ENCODE peak calls at places on chromosomes 12 and 14, in ten cellular contexts. One of them, this sample, is unnamed.

GRCh38 chr12:46523863-46524770 is 151.5 kb upstream of the SLC38A2 start:
- DNase-seq in WTC11: no peak
- DNase-seq in fibroblast of lung: peak
- DNase-seq in iris pigment epithelial cell: peak
- DNase-seq in SW 1271: no peak
- DNase-seq in uterus: peak
- DNase-seq in AG04449: peak
- DNase-seq in colonic mucosa: no peak
- DNase-seq in GM13977: no peak
- DNase-seq in NCI-H2029 treated with DMSO at 0.1 percent for 48 hours: no peak
- DNase-seq in this sample: peak

GRCh38 chr12:78628701-78629100 is 235.9 kb upstream of the SYT1 start:
- DNase-seq in WTC11: no peak
- DNase-seq in fibroblast of lung: no peak
- DNase-seq in iris pigment epithelial cell: no peak
- DNase-seq in SW 1271: no peak
- DNase-seq in uterus: no peak
- DNase-seq in AG04449: no peak
- DNase-seq in colonic mucosa: no peak
- DNase-seq in GM13977: no peak
- DNase-seq in NCI-H2029 treated with DMSO at 0.1 percent for 48 hours: no peak
- DNase-seq in this sample: no peak

GRCh38 chr14:85195872-85196477 is 334.0 kb upstream of the FLRT2 start:
- DNase-seq in WTC11: no peak
- DNase-seq in fibroblast of lung: peak
- DNase-seq in iris pigment epithelial cell: no peak
- DNase-seq in SW 1271: no peak
- DNase-seq in uterus: no peak
- DNase-seq in AG04449: no peak
- DNase-seq in colonic mucosa: no peak
- DNase-seq in GM13977: no peak
- DNase-seq in NCI-H2029 treated with DMSO at 0.1 percent for 48 hours: no peak
- DNase-seq in this sample: no peak

GRCh38 chr12:124583854-124584253 is 16.4 kb upstream of the NCOR2 start:
- DNase-seq in WTC11: no peak
- DNase-seq in fibroblast of lung: no peak
- DNase-seq in iris pigment epithelial cell: no peak
- DNase-seq in SW 1271: no peak
- DNase-seq in uterus: no peak
- DNase-seq in AG04449: no peak
- DNase-seq in colonic mucosa: no peak
- DNase-seq in GM13977: no peak
- DNase-seq in NCI-H2029 treated with DMSO at 0.1 percent for 48 hours: no peak
- DNase-seq in this sample: no peak

GRCh38 chr12:105740970-105741725 is 397.6 kb downstream of the NUAK1 start:
- DNase-seq in WTC11: no peak
- DNase-seq in fibroblast of lung: peak
- DNase-seq in iris pigment epithelial cell: no peak
- DNase-seq in SW 1271: no peak
- DNase-seq in uterus: peak
- DNase-seq in AG04449: no peak
- DNase-seq in colonic mucosa: no peak
- DNase-seq in GM13977: no peak
- DNase-seq in NCI-H2029 treated with DMSO at 0.1 percent for 48 hours: peak
- DNase-seq in this sample: peak

GRCh38 chr12:118748478-118749380 is 232.6 kb upstream of the SRRM4 start:
- DNase-seq in WTC11: no peak
- DNase-seq in fibroblast of lung: no peak
- DNase-seq in iris pigment epithelial cell: no peak
- DNase-seq in SW 1271: no peak
- DNase-seq in uterus: no peak
- DNase-seq in AG04449: no peak
- DNase-seq in colonic mucosa: no peak
- DNase-seq in GM13977: no peak
- DNase-seq in NCI-H2029 treated with DMSO at 0.1 percent for 48 hours: no peak
- DNase-seq in this sample: no peak

GRCh38 chr14:62532186-62532585 is 513.1 kb downstream of the KCNH5 start:
- DNase-seq in WTC11: no peak
- DNase-seq in fibroblast of lung: no peak
- DNase-seq in iris pigment epithelial cell: peak
- DNase-seq in SW 1271: no peak
- DNase-seq in uterus: no peak
- DNase-seq in AG04449: no peak
- DNase-seq in colonic mucosa: no peak
- DNase-seq in GM13977: no peak
- DNase-seq in NCI-H2029 treated with DMSO at 0.1 percent for 48 hours: no peak
- DNase-seq in this sample: no peak

GRCh38 chr12:92434607-92435025 is 268.2 kb upstream of the PLEKHG7 start:
- DNase-seq in WTC11: no peak
- DNase-seq in fibroblast of lung: no peak
- DNase-seq in iris pigment epithelial cell: no peak
- DNase-seq in SW 1271: no peak
- DNase-seq in uterus: no peak
- DNase-seq in AG04449: no peak
- DNase-seq in colonic mucosa: no peak
- DNase-seq in GM13977: no peak
- DNase-seq in NCI-H2029 treated with DMSO at 0.1 percent for 48 hours: no peak
- DNase-seq in this sample: no peak

GRCh38 chr12:132986885-132987225 is 688 bp downstream of the ZNF26 start:
- DNase-seq in WTC11: no peak
- DNase-seq in fibroblast of lung: no peak
- DNase-seq in iris pigment epithelial cell: peak
- DNase-seq in SW 1271: no peak
- DNase-seq in uterus: no peak
- DNase-seq in AG04449: no peak
- DNase-seq in colonic mucosa: no peak
- DNase-seq in GM13977: no peak
- DNase-seq in NCI-H2029 treated with DMSO at 0.1 percent for 48 hours: no peak
- DNase-seq in this sample: no peak

GRCh38 chr12:94353130-94353529 is 106.5 kb downstream of the CEP83 start:
- DNase-seq in WTC11: no peak
- DNase-seq in fibroblast of lung: no peak
- DNase-seq in iris pigment epithelial cell: no peak
- DNase-seq in SW 1271: no peak
- DNase-seq in uterus: no peak
- DNase-seq in AG04449: no peak
- DNase-seq in colonic mucosa: no peak
- DNase-seq in GM13977: no peak
- DNase-seq in NCI-H2029 treated with DMSO at 0.1 percent for 48 hours: no peak
- DNase-seq in this sample: no peak

GRCh38 chr12:12804432-12804886 is 8.7 kb upstream of the DDX47 start:
- DNase-seq in WTC11: no peak
- DNase-seq in fibroblast of lung: peak
- DNase-seq in iris pigment epithelial cell: peak
- DNase-seq in SW 1271: peak
- DNase-seq in uterus: no peak
- DNase-seq in AG04449: peak
- DNase-seq in colonic mucosa: no peak
- DNase-seq in GM13977: no peak
- DNase-seq in NCI-H2029 treated with DMSO at 0.1 percent for 48 hours: no peak
- DNase-seq in this sample: no peak

GRCh38 chr12:65133879-65134278 is 12.8 kb upstream of the WIF1 start:
- DNase-seq in WTC11: no peak
- DNase-seq in fibroblast of lung: no peak
- DNase-seq in iris pigment epithelial cell: no peak
- DNase-seq in SW 1271: no peak
- DNase-seq in uterus: no peak
- DNase-seq in AG04449: no peak
- DNase-seq in colonic mucosa: no peak
- DNase-seq in GM13977: no peak
- DNase-seq in NCI-H2029 treated with DMSO at 0.1 percent for 48 hours: no peak
- DNase-seq in this sample: no peak

GRCh38 chr14:30710870-30711269 is 88.8 kb downstream of the SCFD1 start:
- DNase-seq in WTC11: no peak
- DNase-seq in fibroblast of lung: no peak
- DNase-seq in iris pigment epithelial cell: peak
- DNase-seq in SW 1271: no peak
- DNase-seq in uterus: no peak
- DNase-seq in AG04449: peak
- DNase-seq in colonic mucosa: no peak
- DNase-seq in GM13977: no peak
- DNase-seq in NCI-H2029 treated with DMSO at 0.1 percent for 48 hours: no peak
- DNase-seq in this sample: no peak

GRCh38 chr12:112978163-112979081 is at the start of gene OAS2:
- DNase-seq in WTC11: no peak
- DNase-seq in fibroblast of lung: peak
- DNase-seq in iris pigment epithelial cell: peak
- DNase-seq in SW 1271: no peak
- DNase-seq in uterus: peak
- DNase-seq in AG04449: peak
- DNase-seq in colonic mucosa: peak
- DNase-seq in GM13977: peak
- DNase-seq in NCI-H2029 treated with DMSO at 0.1 percent for 48 hours: no peak
- DNase-seq in this sample: peak

GRCh38 chr12:89873745-89874144 is 165.1 kb upstream of the ATP2B1 start:
- DNase-seq in WTC11: no peak
- DNase-seq in fibroblast of lung: peak
- DNase-seq in iris pigment epithelial cell: peak
- DNase-seq in SW 1271: no peak
- DNase-seq in uterus: no peak
- DNase-seq in AG04449: no peak
- DNase-seq in colonic mucosa: no peak
- DNase-seq in GM13977: no peak
- DNase-seq in NCI-H2029 treated with DMSO at 0.1 percent for 48 hours: no peak
- DNase-seq in this sample: no peak